ENCODE peak calls at places on chromosome 1, in four cellular contexts. A, H, E and T are unnamed samples.

GRCh38 chr1:36161656-36162531 is 5.9 kb downstream of the MAP7D1 start:
- DNase-seq in E (peak), A (no peak), H (no peak), T (peak)

GRCh38 chr1:89721351-89721750 is 88.4 kb downstream of the LRRC8C start:
- DNase-seq in E (peak), H (no peak), A (no peak), T (peak)

GRCh38 chr1:109718495-109718894 is 6.4 kb downstream of the GSTM5 start:
- DNase-seq in H (no peak), E (peak), A (peak), T (no peak)

GRCh38 chr1:31809698-31810097 is 6.1 kb downstream of the SPOCD1 start:
- DNase-seq in E (no peak), A (peak), H (no peak), T (no peak)

GRCh38 chr1:198121058-198121829 is 35.6 kb upstream of the NEK7 start:
- DNase-seq in H (no peak), E (peak), A (no peak), T (peak)

GRCh38 chr1:36349241-36349671 is 25.8 kb upstream of the EVA1B start:
- DNase-seq in E (peak), A (no peak), H (no peak), T (peak)

GRCh38 chr1:94329986-94330385 is 88.2 kb upstream of the ABCD3 start:
- DNase-seq in H (no peak), E (peak), A (peak), T (peak)

GRCh38 chr1:23118957-23119792 is 49.5 kb downstream of the LUZP1 start:
- DNase-seq in H (no peak), A (no peak), E (peak), T (no peak)